ENCODE peak calls at places on chromosomes 11 and 22, in five cellular contexts. Q is SK-N-SH, N is HCT116, G is sigmoid colon, D is transverse colon. K is an unnamed sample.

GRCh38 chr11:87299041-87299481 is 261.3 kb downstream of the TMEM135 start:
- DNase-seq in G (no peak), Q (no peak), D (peak; percentile 50), N (no peak), K (no peak)

GRCh38 chr11:38460901-38461300 is 1862.9 kb upstream of the RAG2 start:
- DNase-seq in G (no peak), N (no peak), D (no peak), Q (no peak), K (no peak)

GRCh38 chr11:75896843-75897419 is 81.9 kb downstream of the UVRAG start:
- DNase-seq in N (peak; percentile 12), G (no peak), D (no peak), Q (peak; percentile 44), K (no peak)

GRCh38 chr11:4826425-4826824 is 5.3 kb downstream of the OR51F2 start:
- DNase-seq in G (no peak), Q (no peak), D (no peak), N (no peak), K (no peak)

GRCh38 chr11:17691550-17691949 is 27.8 kb upstream of the MYOD1 start:
- DNase-seq in D (no peak), N (no peak), G (no peak), Q (no peak), K (no peak)

GRCh38 chr22:46622081-46622521 is 1.9 kb downstream of the GRAMD4 start:
- DNase-seq in D (no peak), N (no peak), Q (peak; percentile 89), G (peak; percentile 81), K (no peak)

GRCh38 chr22:20566420-20567260 is 59.2 kb downstream of the MED15 start:
- DNase-seq in N (no peak), Q (no peak), G (peak; percentile 78), D (peak; percentile 46), K (no peak)

GRCh38 chr22:29716814-29717213 is 3.0 kb upstream of the CABP7 start:
- DNase-seq in D (peak; percentile 53), Q (no peak), N (peak; percentile 24), G (no peak), K (no peak)

GRCh38 chr11:85682330-85683305 is 3.4 kb downstream of the CCDC89 start:
- DNase-seq in Q (peak; percentile 81), G (peak; percentile 84), D (peak; percentile 55), N (no peak), K (no peak)

GRCh38 chr11:2093575-2094353 is 45.4 kb downstream of the IGF2 start:
- DNase-seq in G (peak; percentile 57), N (no peak), D (no peak), Q (no peak), K (no peak)

GRCh38 chr11:5476184-5476819 is 12.2 kb upstream of the OR52D1 start:
- DNase-seq in N (peak; percentile 38), G (no peak), Q (peak; percentile 53), D (peak; percentile 25), K (no peak)

GRCh38 chr11:21634491-21634890 is 558.4 kb upstream of the ANO5 start:
- DNase-seq in Q (peak; percentile 58), D (no peak), N (no peak), G (no peak), K (no peak)

GRCh38 chr11:88779551-88779950 is 286.2 kb downstream of the GRM5 start:
- DNase-seq in Q (no peak), D (no peak), G (no peak), N (no peak), K (no peak)

GRCh38 chr22:17271711-17272451 is 52.6 kb upstream of the ADA2 start:
- DNase-seq in D (no peak), G (peak; percentile 38), Q (no peak), N (no peak), K (no peak)
- TF ChIP-seq POLR2AphosphoS5 in D (no peak), G (no peak), Q (no peak), N (no peak), K (no peak)

DNA sequence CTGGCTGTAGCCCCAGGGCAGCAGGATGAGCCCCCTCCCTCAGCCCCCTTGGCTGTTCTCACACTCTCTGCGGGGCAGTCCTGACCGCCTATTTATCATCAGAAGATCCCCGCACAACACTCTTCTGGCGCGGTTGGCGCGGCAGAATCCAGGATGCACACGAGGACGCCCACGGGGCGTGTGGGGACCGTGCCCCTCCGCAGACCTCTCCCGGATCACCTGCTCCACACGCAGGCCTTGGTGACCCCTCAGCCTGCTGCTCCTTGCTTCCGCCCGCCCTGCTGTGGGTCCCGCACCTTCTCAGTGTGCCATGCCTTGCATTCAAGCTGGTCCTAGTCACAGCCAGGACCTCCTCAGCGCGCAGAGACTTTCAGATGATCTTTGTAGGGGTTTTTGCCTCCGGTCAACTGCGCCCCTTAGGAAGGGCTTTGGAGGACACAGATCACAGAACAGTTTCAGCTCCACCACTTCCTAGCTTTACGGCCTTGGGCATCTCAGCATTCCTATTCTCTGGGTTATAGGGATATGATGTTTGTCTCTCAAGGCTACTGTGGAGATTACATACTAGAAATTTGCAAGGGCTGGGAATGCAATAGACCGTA is 841 bp upstream of the TUB start:
- DNase-seq in Q (no peak), D (no peak), N (no peak), G (no peak), K (no peak)
- H3K4me3 ChIP-seq in Q (peak overlapping the region; percentile 67), D (no peak overlapping the region), N (no peak overlapping the region), G (peak overlapping the region; percentile 61), K (peak overlapping the region; percentile 64)

GRCh38 chr11:12124306-12124705 is 13.9 kb downstream of the MICAL2 start:
- DNase-seq in G (no peak), N (no peak), D (no peak), Q (no peak), K (no peak)
- H3K4me1 ChIP-seq in G (peaks cover 67% of the 10 kb centered on the region), N (peaks cover 28% of the 10 kb centered on the region), D (peaks cover 73% of the 10 kb centered on the region), Q (peaks cover 32% of the 10 kb centered on the region), K (peaks cover 89% of the 10 kb centered on the region)

GRCh38 chr11:1041149-1041467 is 4.6 kb upstream of the MUC6 start:
- DNase-seq in G (no peak), Q (no peak), D (no peak), N (no peak), K (no peak)

GRCh38 chr11:1041471-1041870 is 5.0 kb upstream of the MUC6 start:
- DNase-seq in N (no peak), G (no peak), D (no peak), Q (no peak), K (no peak)

GRCh38 chr11:1042626-1043562 is 6.4 kb upstream of the MUC6 start:
- DNase-seq in G (peak; percentile 58), Q (peak; percentile 30), N (no peak), D (no peak), K (no peak)

GRCh38 chr11:1040428-1041148 is 4.1 kb upstream of the MUC6 start:
- DNase-seq in Q (no peak), G (no peak), D (no peak), N (no peak), K (no peak)

GRCh38 chr11:1041936-1042608 is 5.6 kb upstream of the MUC6 start:
- DNase-seq in N (no peak), D (peak; percentile 53), G (peak; percentile 38), Q (peak; percentile 67), K (no peak)
- TF ChIP-seq POLR2AphosphoS5 in N (no peak), D (no peak), G (no peak), Q (no peak), K (no peak)

GRCh38 chr11:65545853-65546216 is 12.3 kb downstream of the LTBP3 start:
- DNase-seq in Q (no peak), N (no peak), D (no peak), G (no peak), K (no peak)
- H3K4me3 ChIP-seq in Q (no peak overlapping the region), N (no peak overlapping the region), D (no peak overlapping the region), G (peak overlapping the region; percentile 10), K (no peak overlapping the region)

DNA sequence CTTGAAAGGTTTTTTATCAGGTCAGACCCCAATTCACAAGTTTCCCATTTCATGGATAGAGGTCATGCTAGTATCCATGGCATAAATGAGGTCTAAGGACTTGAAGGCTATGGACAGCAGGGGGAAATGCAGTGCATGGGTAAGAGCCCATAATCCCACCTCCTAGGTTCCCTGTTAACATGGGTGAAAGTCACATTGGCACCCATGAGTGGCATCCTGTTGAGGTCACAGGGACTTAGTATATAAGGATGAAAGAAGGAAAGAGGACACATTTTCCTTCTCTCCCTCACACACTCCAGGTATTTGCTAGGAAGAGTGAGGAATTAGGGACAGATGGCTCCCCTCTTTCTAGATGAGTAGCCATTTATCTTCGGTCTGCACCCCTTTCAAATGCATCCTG is 9.4 kb upstream of the GLYAT start:
- DNase-seq in Q (no peak), G (no peak), D (no peak), N (no peak), K (no peak)
- H3K4me1 ChIP-seq in Q (no peaks in the 10 kb centered on the region), G (no peaks in the 10 kb centered on the region), D (no peaks in the 10 kb centered on the region), N (no peaks in the 10 kb centered on the region), K (no peaks in the 10 kb centered on the region)